ENCODE peak calls at places on chromosomes 3 and 15, in ten cellular contexts. One of them, this sample, is unnamed.

GRCh38 chr3:13798401-13798800 is 81.5 kb downstream of the WNT7A start:
- DNase-seq in neural crest cell: no peak
- DNase-seq in osteocyte: no peak
- DNase-seq in prostate gland: no peak
- DNase-seq in AG09319: no peak
- DNase-seq in fibroblast of the aortic adventitia: no peak
- DNase-seq in MCF 10A: no peak
- DNase-seq in retinal pigment epithelial cell: no peak
- DNase-seq in neural progenitor cell: no peak
- DNase-seq in lower lobe of right lung: no peak
- DNase-seq in this sample: no peak

GRCh38 chr3:30548605-30549004 is 57.8 kb upstream of the TGFBR2 start:
- DNase-seq in osteocyte: no peak
- DNase-seq in retinal pigment epithelial cell: no peak
- DNase-seq in fibroblast of the aortic adventitia: no peak
- DNase-seq in MCF 10A: peak
- DNase-seq in neural crest cell: peak
- DNase-seq in AG09319: no peak
- DNase-seq in lower lobe of right lung: no peak
- DNase-seq in prostate gland: no peak
- DNase-seq in neural progenitor cell: no peak
- DNase-seq in this sample: no peak

GRCh38 chr15:60444289-60444912 is 34.5 kb downstream of the ICE2 start:
- DNase-seq in fibroblast of the aortic adventitia: peak
- DNase-seq in neural crest cell: no peak
- DNase-seq in AG09319: no peak
- DNase-seq in lower lobe of right lung: no peak
- DNase-seq in prostate gland: no peak
- DNase-seq in retinal pigment epithelial cell: no peak
- DNase-seq in neural progenitor cell: no peak
- DNase-seq in MCF 10A: peak
- DNase-seq in osteocyte: no peak
- DNase-seq in this sample: no peak

GRCh38 chr15:52382647-52383046 is 87.0 kb upstream of the MYO5C start:
- DNase-seq in prostate gland: no peak
- DNase-seq in neural progenitor cell: no peak
- DNase-seq in AG09319: no peak
- DNase-seq in neural crest cell: no peak
- DNase-seq in lower lobe of right lung: no peak
- DNase-seq in MCF 10A: no peak
- DNase-seq in retinal pigment epithelial cell: no peak
- DNase-seq in fibroblast of the aortic adventitia: no peak
- DNase-seq in osteocyte: no peak
- DNase-seq in this sample: no peak

GRCh38 chr3:59839283-59839682 is 789.5 kb upstream of the CFAP20DC start:
- DNase-seq in MCF 10A: peak
- DNase-seq in neural progenitor cell: no peak
- DNase-seq in osteocyte: no peak
- DNase-seq in AG09319: no peak
- DNase-seq in lower lobe of right lung: no peak
- DNase-seq in neural crest cell: no peak
- DNase-seq in prostate gland: no peak
- DNase-seq in fibroblast of the aortic adventitia: peak
- DNase-seq in retinal pigment epithelial cell: peak
- DNase-seq in this sample: no peak

GRCh38 chr15:97443101-97443500 is 517.4 kb upstream of the ARRDC4 start:
- DNase-seq in retinal pigment epithelial cell: no peak
- DNase-seq in fibroblast of the aortic adventitia: no peak
- DNase-seq in AG09319: no peak
- DNase-seq in prostate gland: no peak
- DNase-seq in neural crest cell: no peak
- DNase-seq in neural progenitor cell: no peak
- DNase-seq in osteocyte: no peak
- DNase-seq in MCF 10A: no peak
- DNase-seq in lower lobe of right lung: no peak
- DNase-seq in this sample: no peak

GRCh38 chr3:169526246-169526645 is 137.3 kb downstream of the MECOM start:
- DNase-seq in fibroblast of the aortic adventitia: peak
- DNase-seq in neural progenitor cell: no peak
- DNase-seq in lower lobe of right lung: no peak
- DNase-seq in prostate gland: no peak
- DNase-seq in AG09319: no peak
- DNase-seq in neural crest cell: no peak
- DNase-seq in retinal pigment epithelial cell: no peak
- DNase-seq in osteocyte: no peak
- DNase-seq in MCF 10A: peak
- DNase-seq in this sample: no peak

GRCh38 chr15:29968099-29968892 is 114.5 kb upstream of the GOLGA8J start:
- DNase-seq in neural progenitor cell: peak
- DNase-seq in lower lobe of right lung: no peak
- DNase-seq in fibroblast of the aortic adventitia: no peak
- DNase-seq in neural crest cell: peak
- DNase-seq in AG09319: no peak
- DNase-seq in osteocyte: no peak
- DNase-seq in MCF 10A: no peak
- DNase-seq in retinal pigment epithelial cell: no peak
- DNase-seq in prostate gland: no peak
- DNase-seq in this sample: peak

GRCh38 chr15:79060175-79060574 is 30.4 kb downstream of the RASGRF1 start:
- DNase-seq in osteocyte: no peak
- DNase-seq in prostate gland: no peak
- DNase-seq in fibroblast of the aortic adventitia: no peak
- DNase-seq in neural crest cell: no peak
- DNase-seq in MCF 10A: no peak
- DNase-seq in lower lobe of right lung: no peak
- DNase-seq in AG09319: no peak
- DNase-seq in neural progenitor cell: peak
- DNase-seq in retinal pigment epithelial cell: no peak
- DNase-seq in this sample: no peak

GRCh38 chr15:28106294-28107110 is 7.4 kb upstream of the OCA2 start:
- DNase-seq in osteocyte: no peak
- DNase-seq in lower lobe of right lung: peak
- DNase-seq in neural crest cell: no peak
- DNase-seq in retinal pigment epithelial cell: no peak
- DNase-seq in AG09319: no peak
- DNase-seq in fibroblast of the aortic adventitia: no peak
- DNase-seq in prostate gland: no peak
- DNase-seq in MCF 10A: no peak
- DNase-seq in neural progenitor cell: peak
- DNase-seq in this sample: no peak

GRCh38 chr3:40924559-40925058 is 274.7 kb upstream of the CTNNB1 start:
- DNase-seq in MCF 10A: no peak
- DNase-seq in fibroblast of the aortic adventitia: no peak
- DNase-seq in prostate gland: no peak
- DNase-seq in retinal pigment epithelial cell: no peak
- DNase-seq in lower lobe of right lung: no peak
- DNase-seq in neural progenitor cell: no peak
- DNase-seq in AG09319: no peak
- DNase-seq in neural crest cell: no peak
- DNase-seq in osteocyte: no peak
- DNase-seq in this sample: no peak

GRCh38 chr3:11553436-11554235 is 90.1 kb downstream of the VGLL4 start:
- DNase-seq in osteocyte: no peak
- DNase-seq in retinal pigment epithelial cell: no peak
- DNase-seq in neural progenitor cell: no peak
- DNase-seq in MCF 10A: peak
- DNase-seq in lower lobe of right lung: peak
- DNase-seq in neural crest cell: no peak
- DNase-seq in prostate gland: peak
- DNase-seq in AG09319: no peak
- DNase-seq in fibroblast of the aortic adventitia: peak
- DNase-seq in this sample: no peak

GRCh38 chr15:50627351-50628055 is 59.1 kb downstream of the TRPM7 start:
- DNase-seq in neural progenitor cell: no peak
- DNase-seq in fibroblast of the aortic adventitia: peak
- DNase-seq in retinal pigment epithelial cell: no peak
- DNase-seq in neural crest cell: no peak
- DNase-seq in prostate gland: no peak
- DNase-seq in lower lobe of right lung: no peak
- DNase-seq in AG09319: no peak
- DNase-seq in MCF 10A: no peak
- DNase-seq in osteocyte: no peak
- DNase-seq in this sample: no peak

GRCh38 chr3:39407773-39408492 is 1.4 kb downstream of the RPSA start:
- DNase-seq in fibroblast of the aortic adventitia: peak
- DNase-seq in MCF 10A: peak
- DNase-seq in prostate gland: no peak
- DNase-seq in neural crest cell: no peak
- DNase-seq in retinal pigment epithelial cell: no peak
- DNase-seq in neural progenitor cell: no peak
- DNase-seq in AG09319: no peak
- DNase-seq in lower lobe of right lung: no peak
- DNase-seq in osteocyte: no peak
- DNase-seq in this sample: no peak

GRCh38 chr3:38157117-38157516 is 8.2 kb upstream of the OXSR1 start:
- DNase-seq in fibroblast of the aortic adventitia: no peak
- DNase-seq in osteocyte: no peak
- DNase-seq in neural crest cell: no peak
- DNase-seq in MCF 10A: no peak
- DNase-seq in AG09319: no peak
- DNase-seq in neural progenitor cell: no peak
- DNase-seq in retinal pigment epithelial cell: no peak
- DNase-seq in lower lobe of right lung: no peak
- DNase-seq in prostate gland: no peak
- DNase-seq in this sample: no peak

GRCh38 chr15:54594115-54594514 is 602.6 kb downstream of the RSL24D1 start:
- DNase-seq in osteocyte: no peak
- DNase-seq in fibroblast of the aortic adventitia: no peak
- DNase-seq in AG09319: no peak
- DNase-seq in retinal pigment epithelial cell: no peak
- DNase-seq in neural crest cell: no peak
- DNase-seq in MCF 10A: no peak
- DNase-seq in lower lobe of right lung: no peak
- DNase-seq in neural progenitor cell: no peak
- DNase-seq in prostate gland: no peak
- DNase-seq in this sample: no peak
- TF ChIP-seq CTCF in osteocyte: no peak
- TF ChIP-seq CTCF in fibroblast of the aortic adventitia: no peak
- TF ChIP-seq CTCF in AG09319: no peak
- TF ChIP-seq CTCF in retinal pigment epithelial cell: no peak
- TF ChIP-seq CTCF in neural crest cell: no peak
- TF ChIP-seq CTCF in MCF 10A: no peak
- TF ChIP-seq CTCF in lower lobe of right lung: no peak
- TF ChIP-seq CTCF in neural progenitor cell: no peak
- TF ChIP-seq CTCF in prostate gland: no peak
- TF ChIP-seq CTCF in this sample: no peak

DNA sequence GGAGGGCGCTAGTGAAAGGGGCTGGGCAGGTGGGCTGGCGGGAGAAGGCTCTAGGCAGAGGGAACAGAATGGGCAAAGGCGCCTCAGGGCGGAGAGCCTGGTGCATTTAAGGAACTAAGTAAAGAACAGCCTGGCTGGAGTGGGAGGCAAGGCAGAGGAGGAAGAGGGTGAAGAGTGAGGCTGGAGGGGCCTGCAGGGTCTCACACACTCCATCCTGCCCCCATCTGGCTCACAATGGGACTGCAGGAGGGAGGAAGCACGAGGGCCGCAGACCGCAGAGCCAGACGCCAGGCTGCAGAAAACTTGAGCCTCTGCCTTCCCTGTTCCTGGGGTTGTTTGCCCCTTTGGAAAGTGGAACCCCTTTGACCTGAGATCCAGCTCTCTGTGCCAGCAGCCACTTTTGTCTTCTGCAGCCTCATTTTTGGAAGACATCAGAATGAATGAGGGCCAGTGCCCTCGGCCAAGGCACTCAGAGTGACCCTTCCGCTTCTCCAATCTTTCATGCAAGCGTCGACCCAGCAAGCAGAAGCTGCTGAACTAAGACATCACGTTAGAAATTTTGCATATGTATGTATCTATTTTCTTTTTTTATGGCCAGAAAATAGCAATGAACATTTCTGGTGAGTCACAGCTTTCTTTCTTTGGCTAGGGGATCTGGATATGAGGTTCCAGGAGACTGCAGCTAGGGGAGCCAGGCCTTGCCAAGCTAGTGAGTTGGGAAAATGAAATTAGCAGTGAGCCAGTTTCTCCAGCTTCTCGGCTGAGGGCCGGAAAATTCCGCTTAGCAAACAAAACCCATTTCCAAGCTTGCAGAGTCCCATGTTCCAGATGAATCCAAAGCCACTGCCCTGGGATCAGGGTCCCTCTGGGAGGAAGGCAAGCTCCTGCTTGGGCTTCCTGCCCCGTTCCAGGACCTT is 137.8 kb downstream of the SRGAP3 start:
- DNase-seq in prostate gland: no peak
- DNase-seq in osteocyte: no peak
- DNase-seq in fibroblast of the aortic adventitia: peak
- DNase-seq in MCF 10A: no peak
- DNase-seq in neural progenitor cell: no peak
- DNase-seq in AG09319: no peak
- DNase-seq in retinal pigment epithelial cell: no peak
- DNase-seq in lower lobe of right lung: no peak
- DNase-seq in neural crest cell: no peak
- DNase-seq in this sample: no peak
- TF ChIP-seq CTCF in prostate gland: no peak
- TF ChIP-seq CTCF in osteocyte: no peak
- TF ChIP-seq CTCF in fibroblast of the aortic adventitia: peak
- TF ChIP-seq CTCF in MCF 10A: no peak
- TF ChIP-seq CTCF in neural progenitor cell: peak
- TF ChIP-seq CTCF in AG09319: peak
- TF ChIP-seq CTCF in retinal pigment epithelial cell: peak
- TF ChIP-seq CTCF in lower lobe of right lung: no peak
- TF ChIP-seq CTCF in neural crest cell: no peak
- TF ChIP-seq CTCF in this sample: no peak

GRCh38 chr15:65085990-65086679 is 9.6 kb downstream of the KBTBD13 start:
- DNase-seq in osteocyte: no peak
- DNase-seq in retinal pigment epithelial cell: no peak
- DNase-seq in fibroblast of the aortic adventitia: no peak
- DNase-seq in neural progenitor cell: peak
- DNase-seq in prostate gland: no peak
- DNase-seq in MCF 10A: peak
- DNase-seq in neural crest cell: no peak
- DNase-seq in AG09319: no peak
- DNase-seq in lower lobe of right lung: peak
- DNase-seq in this sample: peak
- TF ChIP-seq CTCF in osteocyte: peak
- TF ChIP-seq CTCF in retinal pigment epithelial cell: peak
- TF ChIP-seq CTCF in fibroblast of the aortic adventitia: peak
- TF ChIP-seq CTCF in neural progenitor cell: peak
- TF ChIP-seq CTCF in prostate gland: peak
- TF ChIP-seq CTCF in MCF 10A: peak
- TF ChIP-seq CTCF in neural crest cell: peak
- TF ChIP-seq CTCF in AG09319: peak
- TF ChIP-seq CTCF in lower lobe of right lung: no peak
- TF ChIP-seq CTCF in this sample: peak

DNA sequence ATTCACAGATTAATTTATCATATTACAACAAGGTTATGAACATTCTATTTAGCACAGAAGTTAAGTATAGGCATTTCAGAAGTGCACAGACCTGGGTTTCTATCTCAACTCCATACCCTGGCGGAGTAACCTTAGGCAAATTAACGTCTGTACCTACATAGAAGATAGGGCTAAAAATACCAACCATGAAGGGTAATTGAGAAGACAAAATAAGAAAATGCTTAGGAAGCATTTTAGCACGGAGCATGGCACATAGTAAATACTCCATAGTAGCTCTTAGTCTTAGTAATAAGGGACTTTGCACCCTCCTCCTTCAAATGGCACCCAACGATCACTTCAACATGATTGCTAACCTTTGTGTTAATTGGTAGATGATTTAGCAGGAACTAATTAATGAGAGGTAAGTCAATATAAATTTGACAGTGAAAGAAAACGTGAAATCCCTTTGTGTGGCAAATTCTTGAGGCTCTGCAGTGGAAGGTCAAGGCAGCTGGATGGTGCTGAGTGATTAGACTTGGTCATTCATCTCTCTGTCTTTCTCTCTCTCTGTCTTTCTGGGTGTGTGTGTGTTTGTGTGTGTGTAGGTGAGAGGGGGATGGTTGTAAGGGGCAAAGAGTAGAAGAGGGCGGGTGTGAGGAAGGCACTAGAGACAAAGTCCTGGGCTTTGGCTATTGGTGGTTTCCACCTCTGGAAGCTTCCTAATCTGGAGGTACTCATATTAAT is 131.1 kb upstream of the PHLDB2 start:
- DNase-seq in osteocyte: no peak
- DNase-seq in MCF 10A: no peak
- DNase-seq in neural progenitor cell: no peak
- DNase-seq in retinal pigment epithelial cell: no peak
- DNase-seq in fibroblast of the aortic adventitia: no peak
- DNase-seq in lower lobe of right lung: no peak
- DNase-seq in prostate gland: no peak
- DNase-seq in AG09319: no peak
- DNase-seq in neural crest cell: no peak
- DNase-seq in this sample: no peak
- TF ChIP-seq CTCF in osteocyte: no peak
- TF ChIP-seq CTCF in MCF 10A: no peak
- TF ChIP-seq CTCF in neural progenitor cell: no peak
- TF ChIP-seq CTCF in retinal pigment epithelial cell: no peak
- TF ChIP-seq CTCF in fibroblast of the aortic adventitia: no peak
- TF ChIP-seq CTCF in lower lobe of right lung: no peak
- TF ChIP-seq CTCF in prostate gland: no peak
- TF ChIP-seq CTCF in AG09319: no peak
- TF ChIP-seq CTCF in neural crest cell: no peak
- TF ChIP-seq CTCF in this sample: no peak